ENCODE peak calls at places on chromosomes 7 and 10, in eight cellular contexts. W is fibroblast of pulmonary artery; N is ascending aorta; O is CD4-positive, alpha-beta T cell; P is activated naive CD4-positive, alpha-beta T cell; V is fibroblast of the conjunctiva; C is astrocyte of the spinal cord; A is CD8-positive, alpha-beta memory T cell. Q is an unnamed sample.

GRCh38 chr7:50962281-50962883 is 179.7 kb upstream of the GRB10 start:
- DNase-seq in A (no peak), C (peak), P (no peak), W (no peak), V (no peak), O (no peak), N (no peak), Q (no peak)

GRCh38 chr10:5013385-5013784 is 9.7 kb upstream of the AKR1C2 start:
- DNase-seq in W (no peak), O (no peak), A (no peak), V (no peak), P (no peak), N (no peak), C (no peak), Q (no peak)

GRCh38 chr7:16764942-16765341 is 11.4 kb downstream of the TSPAN13 start:
- DNase-seq in A (no peak), N (no peak), P (no peak), W (no peak), V (no peak), O (no peak), C (no peak), Q (no peak)

GRCh38 chr10:27743736-27744477 is 1.7 kb downstream of the MKX start:
- DNase-seq in O (no peak), N (peak), W (peak), A (peak), P (no peak), V (no peak), C (peak), Q (no peak)

GRCh38 chr10:10605551-10606081 is 412.1 kb upstream of the CELF2 start:
- DNase-seq in A (no peak), P (no peak), C (peak), N (peak), V (peak), W (peak), O (no peak), Q (no peak)

GRCh38 chr7:41711283-41712064 is 8.6 kb upstream of the INHBA start:
- DNase-seq in W (peak), P (no peak), V (no peak), C (no peak), N (no peak), A (no peak), O (no peak), Q (no peak)

GRCh38 chr7:142790565-142790964 is 19.8 kb downstream of the PRSS2 start:
- DNase-seq in V (no peak), O (no peak), A (no peak), C (no peak), W (no peak), N (no peak), P (no peak), Q (no peak)

GRCh38 chr7:100489824-100490223 is 6.1 kb downstream of the NYAP1 start:
- DNase-seq in N (no peak), V (peak), O (peak), P (no peak), W (peak), A (no peak), C (peak), Q (no peak)

GRCh38 chr10:75234683-75235374 is 928 bp downstream of the COMTD1 start:
- DNase-seq in V (no peak), A (no peak), P (no peak), N (no peak), W (no peak), O (no peak), C (no peak), Q (no peak)

GRCh38 chr10:114311023-114311422 is 72.0 kb downstream of the VWA2 start:
- DNase-seq in A (no peak), P (no peak), W (no peak), V (no peak), N (peak), C (no peak), O (no peak), Q (no peak)

GRCh38 chr10:29130190-29130673 is 158.6 kb upstream of the LYZL1 start:
- DNase-seq in N (no peak), W (peak), C (peak), P (no peak), A (no peak), O (no peak), V (no peak), Q (peak)

GRCh38 chr7:73968511-73968910 is 59.5 kb upstream of the ELN start:
- DNase-seq in V (no peak), N (peak), A (no peak), P (no peak), W (no peak), O (no peak), C (no peak), Q (no peak)

GRCh38 chr10:128530301-128530700 is 404.1 kb upstream of the MKI67 start:
- DNase-seq in W (peak), V (no peak), N (no peak), C (no peak), P (no peak), O (no peak), A (no peak), Q (peak)

GRCh38 chr10:33594475-33594874 is 260.0 kb upstream of the NRP1 start:
- DNase-seq in C (no peak), A (no peak), N (no peak), W (no peak), P (no peak), V (no peak), O (no peak), Q (no peak)

GRCh38 chr10:119222531-119222930 is 15.2 kb downstream of the GRK5 start:
- DNase-seq in V (no peak), W (no peak), P (no peak), O (no peak), C (no peak), N (no peak), A (no peak), Q (no peak)